ENCODE peak calls at places on chromosomes 2 and 18, in eight cellular contexts. S is upper lobe of left lung, V is prostate gland, N is stomach, O is endothelial cell of umbilical vein, K is GM12891, E is K562, R is vagina. H is an unnamed sample.

GRCh38 chr2:241894056-241894641 is 24.6 kb downstream of the RTP5 start:
- DNase-seq in E (no peak), R (no peak), O (no peak), N (no peak), V (no peak), S (peak; percentile 19), K (no peak), H (no peak)

GRCh38 chr18:36942264-36942663 is 113.3 kb downstream of the KIAA1328 start:
- DNase-seq in K (peak; percentile 14), E (peak; percentile 59), S (no peak), N (no peak), O (peak; percentile 41), V (no peak), R (no peak), H (no peak)

GRCh38 chr2:46299365-46300263 is 2.4 kb downstream of the EPAS1 start:
- DNase-seq in N (peak; percentile 75), K (no peak), V (peak; percentile 66), R (no peak), O (peak; percentile 73), S (peak; percentile 86), E (peak; percentile 45), H (peak; percentile 88)

GRCh38 chr2:225274751-225275150 is 124.8 kb upstream of the NYAP2 start:
- DNase-seq in N (no peak), K (no peak), S (no peak), E (no peak), V (no peak), R (no peak), O (no peak), H (no peak)

GRCh38 chr2:219736196-219736595 is 108.8 kb downstream of the SLC4A3 start:
- DNase-seq in V (peak; percentile 29), R (no peak), N (no peak), E (peak; percentile 36), O (peak; percentile 67), K (no peak), S (no peak), H (no peak)

GRCh38 chr18:74731097-74731496 is 133.4 kb downstream of the ZNF407 start:
- DNase-seq in V (no peak), S (no peak), K (no peak), R (no peak), O (peak; percentile 3), E (no peak), N (no peak), H (no peak)

GRCh38 chr2:10008809-10009176 is 34.6 kb upstream of the KLF11 start:
- DNase-seq in K (no peak), E (no peak), V (no peak), O (no peak), R (no peak), S (no peak), N (no peak), H (peak; percentile 34)

GRCh38 chr2:149679286-149679685 is 91.7 kb upstream of the MMADHC start:
- DNase-seq in R (no peak), O (no peak), S (no peak), V (no peak), E (no peak), K (no peak), N (no peak), H (no peak)

GRCh38 chr2:176873403-176873802 is 339.2 kb upstream of the HNRNPA3 start:
- DNase-seq in O (peak; percentile 11), R (no peak), N (no peak), V (no peak), S (no peak), K (no peak), E (no peak), H (no peak)

GRCh38 chr2:144480257-144480656 is 39.7 kb downstream of the ZEB2 start:
- DNase-seq in R (no peak), O (no peak), N (no peak), E (no peak), V (no peak), K (no peak), S (no peak), H (no peak)

GRCh38 chr2:17122887-17123501 is 395.2 kb downstream of the RAD51AP2 start:
- DNase-seq in O (no peak), S (no peak), V (no peak), R (no peak), N (no peak), K (no peak), E (peak; percentile 82), H (no peak)

GRCh38 chr18:57433492-57434176 is 1.5 kb upstream of the ONECUT2 start:
- DNase-seq in K (no peak), S (no peak), E (no peak), R (no peak), V (no peak), N (no peak), O (no peak), H (no peak)

GRCh38 chr2:10022464-10022863 is 20.9 kb upstream of the KLF11 start:
- DNase-seq in V (no peak), S (no peak), E (no peak), N (no peak), R (no peak), O (no peak), K (no peak), H (peak; percentile 34)

GRCh38 chr2:103660523-103660922 is 898.7 kb downstream of the TMEM182 start:
- DNase-seq in S (no peak), V (no peak), K (no peak), R (no peak), E (no peak), N (no peak), O (no peak), H (no peak)

GRCh38 chr2:223894968-223895367 is 50.2 kb downstream of the WDFY1 start:
- DNase-seq in V (no peak), O (no peak), S (no peak), R (no peak), N (no peak), E (no peak), K (no peak), H (no peak)

GRCh38 chr2:223897669-223898314 is 47.3 kb downstream of the WDFY1 start:
- DNase-seq in V (no peak), N (no peak), E (no peak), O (no peak), K (no peak), S (no peak), R (no peak), H (no peak)

GRCh38 chr2:223894009-223894408 is 51.1 kb downstream of the WDFY1 start:
- DNase-seq in N (no peak), K (no peak), V (no peak), E (no peak), R (no peak), S (no peak), O (no peak), H (no peak)

GRCh38 chr2:223900066-223900465 is 45.1 kb downstream of the WDFY1 start:
- DNase-seq in K (no peak), O (no peak), V (no peak), S (no peak), R (no peak), N (no peak), E (no peak), H (no peak)

GRCh38 chr2:223896751-223897320 is 48.3 kb downstream of the WDFY1 start:
- DNase-seq in R (no peak), K (no peak), V (no peak), O (no peak), S (no peak), N (no peak), E (no peak), H (no peak)
- TF ChIP-seq POLR2AphosphoS5 in R (no peak), K (peak; percentile 38), V (no peak), O (no peak), S (no peak), N (no peak), E (no peak), H (no peak)

DNA sequence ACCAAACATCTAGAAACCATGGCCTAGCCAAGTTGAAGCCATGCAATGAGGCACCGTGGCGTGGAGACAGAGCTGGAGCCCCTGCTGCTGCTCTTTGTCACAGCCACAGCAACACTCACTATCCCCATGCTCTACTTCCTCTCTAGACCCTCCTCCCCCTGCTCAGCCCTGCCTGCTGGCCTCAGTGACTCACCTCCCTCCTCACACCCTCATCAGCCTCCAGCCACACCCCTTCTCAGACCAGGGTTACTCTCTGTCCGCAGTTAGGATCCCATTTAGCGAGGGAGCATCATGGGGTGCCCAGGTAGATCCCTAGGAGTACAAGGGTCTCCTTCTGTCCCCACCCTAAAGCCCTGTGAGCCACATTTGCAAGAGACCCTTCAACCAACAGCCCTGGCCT is 25.4 kb upstream of the SOX11 start:
- DNase-seq in V (no peak), K (no peak), N (no peak), S (no peak), R (no peak), E (no peak), O (no peak), H (no peak)
- TF ChIP-seq POLR2AphosphoS5 in V (no peak), K (no peak), N (no peak), S (no peak), R (no peak), E (no peak), O (no peak), H (no peak)

GRCh38 chr2:240452471-240453256 is 17.2 kb downstream of the GPC1 start:
- DNase-seq in V (peak; percentile 77), O (peak; percentile 11), E (peak; percentile 89), N (peak; percentile 81), S (peak; percentile 71), K (peak; percentile 75), R (no peak), H (peak; percentile 81)
- TF ChIP-seq POLR2AphosphoS5 in V (no peak), O (no peak), E (no peak), N (no peak), S (no peak), K (no peak), R (no peak), H (no peak)

GRCh38 chr2:153819056-153819455 is 52.7 kb upstream of the GALNT13 start:
- DNase-seq in O (no peak), R (no peak), V (no peak), E (no peak), N (no peak), K (no peak), S (no peak), H (no peak)
- TF ChIP-seq POLR2AphosphoS5 in O (no peak), R (no peak), V (no peak), E (no peak), N (no peak), K (no peak), S (no peak), H (no peak)